ENCODE peak calls at places on chromosomes 13 and 19, in six cellular contexts. U is WTC11, I is HAP-1, M is non-pigmented ciliary epithelial cell, N is ELR, C is neural crest cell. Q is an unnamed sample.
A peak's percentile ranks its signal among the peaks of the same experiment; 100 is the strongest.

GRCh38 chr13:47886314-47886713 is 114.8 kb downstream of the SUCLA2 start:
- DNase-seq in C (no peak), M (no peak), I (no peak), U (no peak), N (no peak), Q (no peak)

GRCh38 chr13:110287031-110287828 is 19.7 kb downstream of the COL4A1 start:
- DNase-seq in U (no peak), N (peak; percentile 22), C (no peak), I (no peak), M (no peak), Q (no peak)

GRCh38 chr19:4682417-4683200 is 12.5 kb upstream of the MYDGF start:
- DNase-seq in U (no peak), I (no peak), M (no peak), C (no peak), N (no peak), Q (no peak)

GRCh38 chr19:1657632-1658445 is 5.4 kb upstream of the TCF3 start:
- DNase-seq in C (no peak), N (no peak), M (no peak), U (no peak), I (no peak), Q (no peak)

GRCh38 chr13:84867246-84867645 is 932.0 kb downstream of the SLITRK6 start:
- DNase-seq in C (no peak), I (no peak), U (no peak), M (no peak), N (no peak), Q (no peak)

GRCh38 chr13:20350819-20351218 is 118.7 kb upstream of the GJB6 start:
- DNase-seq in U (no peak), M (no peak), C (no peak), N (no peak), I (no peak), Q (no peak)

GRCh38 chr13:114035583-114036501 is 62.0 kb upstream of the C13orf46 start:
- DNase-seq in M (no peak), U (no peak), N (no peak), I (no peak), C (no peak), Q (no peak)

GRCh38 chr19:46351241-46352041 is 4.6 kb downstream of the PPP5C start:
- DNase-seq in U (no peak), M (no peak), N (peak; percentile 61), I (no peak), C (no peak), Q (no peak)

GRCh38 chr13:39336964-39337363 is 266.0 kb downstream of the LHFPL6 start:
- DNase-seq in N (no peak), C (no peak), U (no peak), M (no peak), I (no peak), Q (no peak)